ENCODE peak calls at places on chromosomes 3 and 15, in six cellular contexts. One of them, this sample, is unnamed.

GRCh38 chr15:52804526-52805081 is 14.5 kb upstream of the ONECUT1 start:
- DNase-seq in mammary epithelial cell: no peak
- DNase-seq in endodermal cell: peak; percentile 84
- DNase-seq in H9: peak; percentile 82
- DNase-seq in neuronal stem cell: peak; percentile 32
- DNase-seq in NT2/D1: peak; percentile 68
- DNase-seq in this sample: peak; percentile 35

GRCh38 chr3:170522171-170522570 is 63.7 kb downstream of the SLC7A14 start:
- DNase-seq in mammary epithelial cell: no peak
- DNase-seq in endodermal cell: no peak
- DNase-seq in H9: no peak
- DNase-seq in neuronal stem cell: no peak
- DNase-seq in NT2/D1: no peak
- DNase-seq in this sample: no peak

GRCh38 chr3:164620423-164620822 is 457.9 kb downstream of the SI start:
- DNase-seq in mammary epithelial cell: no peak
- DNase-seq in endodermal cell: no peak
- DNase-seq in H9: no peak
- DNase-seq in neuronal stem cell: no peak
- DNase-seq in NT2/D1: no peak
- DNase-seq in this sample: no peak

GRCh38 chr3:58093573-58094195 is 85.5 kb downstream of the FLNB start:
- DNase-seq in mammary epithelial cell: peak; percentile 82
- DNase-seq in endodermal cell: no peak
- DNase-seq in H9: no peak
- DNase-seq in neuronal stem cell: no peak
- DNase-seq in NT2/D1: no peak
- DNase-seq in this sample: peak; percentile 39

GRCh38 chr3:125188955-125189354 is 23.6 kb downstream of the SLC12A8 start:
- DNase-seq in mammary epithelial cell: no peak
- DNase-seq in endodermal cell: peak; percentile 19
- DNase-seq in H9: no peak
- DNase-seq in neuronal stem cell: no peak
- DNase-seq in NT2/D1: no peak
- DNase-seq in this sample: no peak

GRCh38 chr3:170524072-170524471 is 61.8 kb downstream of the SLC7A14 start:
- DNase-seq in mammary epithelial cell: no peak
- DNase-seq in endodermal cell: no peak
- DNase-seq in H9: no peak
- DNase-seq in neuronal stem cell: no peak
- DNase-seq in NT2/D1: no peak
- DNase-seq in this sample: no peak

GRCh38 chr15:40982855-40983254 is 29.6 kb downstream of the CHAC1 start:
- DNase-seq in mammary epithelial cell: no peak
- DNase-seq in endodermal cell: no peak
- DNase-seq in H9: no peak
- DNase-seq in neuronal stem cell: no peak
- DNase-seq in NT2/D1: no peak
- DNase-seq in this sample: peak; percentile 68

GRCh38 chr15:60745469-60745971 is 266.6 kb upstream of the ICE2 start:
- DNase-seq in mammary epithelial cell: no peak
- DNase-seq in endodermal cell: no peak
- DNase-seq in H9: no peak
- DNase-seq in neuronal stem cell: no peak
- DNase-seq in NT2/D1: no peak
- DNase-seq in this sample: peak; percentile 64

GRCh38 chr15:78538358-78538757 is 1.9 kb upstream of the PSMA4 start:
- DNase-seq in mammary epithelial cell: no peak
- DNase-seq in endodermal cell: no peak
- DNase-seq in H9: no peak
- DNase-seq in neuronal stem cell: no peak
- DNase-seq in NT2/D1: no peak
- DNase-seq in this sample: no peak

GRCh38 chr15:74403981-74404563 is 29.7 kb downstream of the SEMA7A start:
- DNase-seq in mammary epithelial cell: no peak
- DNase-seq in endodermal cell: no peak
- DNase-seq in H9: no peak
- DNase-seq in neuronal stem cell: no peak
- DNase-seq in NT2/D1: no peak
- DNase-seq in this sample: no peak

GRCh38 chr15:74402873-74403589 is 30.7 kb downstream of the SEMA7A start:
- DNase-seq in mammary epithelial cell: no peak
- DNase-seq in endodermal cell: no peak
- DNase-seq in H9: no peak
- DNase-seq in neuronal stem cell: no peak
- DNase-seq in NT2/D1: no peak
- DNase-seq in this sample: no peak

GRCh38 chr15:74403590-74403919 is 30.2 kb downstream of the SEMA7A start:
- DNase-seq in mammary epithelial cell: no peak
- DNase-seq in endodermal cell: no peak
- DNase-seq in H9: no peak
- DNase-seq in neuronal stem cell: no peak
- DNase-seq in NT2/D1: no peak
- DNase-seq in this sample: no peak

GRCh38 chr15:74400915-74401757 is 32.6 kb downstream of the SEMA7A start:
- DNase-seq in mammary epithelial cell: peak; percentile 83
- DNase-seq in endodermal cell: no peak
- DNase-seq in H9: no peak
- DNase-seq in neuronal stem cell: no peak
- DNase-seq in NT2/D1: no peak
- DNase-seq in this sample: no peak

DNA sequence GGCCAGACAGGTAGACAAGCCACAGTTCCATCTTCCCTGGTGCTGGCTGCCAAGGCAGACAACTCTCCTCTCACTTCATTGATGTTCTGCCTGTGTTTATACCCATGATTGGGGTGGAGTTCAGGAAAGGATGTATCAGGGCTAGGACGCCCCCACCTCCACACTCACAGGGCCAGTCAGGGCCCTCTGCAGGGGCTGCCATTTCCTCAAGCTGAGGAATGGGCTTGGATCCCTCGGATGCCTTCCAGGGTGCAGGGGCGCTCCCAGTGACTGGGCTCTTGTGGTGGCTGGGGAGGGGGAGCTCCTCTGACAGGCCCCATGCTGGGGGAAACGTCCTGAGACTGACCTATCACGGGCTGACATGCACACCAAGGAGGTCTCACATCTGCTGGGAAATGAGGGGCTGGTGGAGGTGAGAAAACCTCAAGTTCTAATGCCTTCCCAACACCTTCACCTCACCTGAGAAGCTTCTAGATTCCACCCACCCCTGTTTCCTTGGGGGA is 31.4 kb downstream of the SEMA7A start:
- DNase-seq in mammary epithelial cell: no peak
- DNase-seq in endodermal cell: no peak
- DNase-seq in H9: no peak
- DNase-seq in neuronal stem cell: no peak
- DNase-seq in NT2/D1: no peak
- DNase-seq in this sample: no peak
- H3K9ac ChIP-seq in mammary epithelial cell: no peak overlapping the region
- H3K9ac ChIP-seq in endodermal cell: no peak overlapping the region
- H3K9ac ChIP-seq in H9: no peak overlapping the region
- H3K9ac ChIP-seq in neuronal stem cell: peak overlapping the region; percentile 0
- H3K9ac ChIP-seq in NT2/D1: no peak overlapping the region
- H3K9ac ChIP-seq in this sample: no peak overlapping the region

GRCh38 chr3:146162561-146162960 is 1.6 kb upstream of the PLOD2 start:
- DNase-seq in mammary epithelial cell: no peak
- DNase-seq in endodermal cell: no peak
- DNase-seq in H9: no peak
- DNase-seq in neuronal stem cell: no peak
- DNase-seq in NT2/D1: no peak
- DNase-seq in this sample: no peak
- H3K4me1 ChIP-seq in mammary epithelial cell: peaks cover 51% of the 10 kb centered on the region
- H3K4me1 ChIP-seq in endodermal cell: no peaks in the 10 kb centered on the region
- H3K4me1 ChIP-seq in H9: peaks cover 5% of the 10 kb centered on the region
- H3K4me1 ChIP-seq in neuronal stem cell: no peaks in the 10 kb centered on the region
- H3K4me1 ChIP-seq in NT2/D1: peaks cover 2% of the 10 kb centered on the region
- H3K4me1 ChIP-seq in this sample: peaks cover 69% of the 10 kb centered on the region

GRCh38 chr15:59268980-59269472 is 62.4 kb downstream of the LDHAL6B start:
- DNase-seq in mammary epithelial cell: peak; percentile 21
- DNase-seq in endodermal cell: no peak
- DNase-seq in H9: no peak
- DNase-seq in neuronal stem cell: no peak
- DNase-seq in NT2/D1: no peak
- DNase-seq in this sample: no peak
- H3K9ac ChIP-seq in mammary epithelial cell: no peak overlapping the region
- H3K9ac ChIP-seq in endodermal cell: no peak overlapping the region
- H3K9ac ChIP-seq in H9: no peak overlapping the region
- H3K9ac ChIP-seq in neuronal stem cell: no peak overlapping the region
- H3K9ac ChIP-seq in NT2/D1: no peak overlapping the region
- H3K9ac ChIP-seq in this sample: no peak overlapping the region

GRCh38 chr3:10194328-10195071 is 29.8 kb downstream of the IRAK2 start:
- DNase-seq in mammary epithelial cell: peak; percentile 92
- DNase-seq in endodermal cell: no peak
- DNase-seq in H9: no peak
- DNase-seq in neuronal stem cell: no peak
- DNase-seq in NT2/D1: no peak
- DNase-seq in this sample: peak; percentile 45
- H3K4me1 ChIP-seq in mammary epithelial cell: peaks cover 74% of the 10 kb centered on the region
- H3K4me1 ChIP-seq in endodermal cell: no peaks in the 10 kb centered on the region
- H3K4me1 ChIP-seq in H9: peaks cover 7% of the 10 kb centered on the region
- H3K4me1 ChIP-seq in neuronal stem cell: peaks cover 10% of the 10 kb centered on the region
- H3K4me1 ChIP-seq in NT2/D1: peaks cover 11% of the 10 kb centered on the region
- H3K4me1 ChIP-seq in this sample: peaks cover 89% of the 10 kb centered on the region

DNA sequence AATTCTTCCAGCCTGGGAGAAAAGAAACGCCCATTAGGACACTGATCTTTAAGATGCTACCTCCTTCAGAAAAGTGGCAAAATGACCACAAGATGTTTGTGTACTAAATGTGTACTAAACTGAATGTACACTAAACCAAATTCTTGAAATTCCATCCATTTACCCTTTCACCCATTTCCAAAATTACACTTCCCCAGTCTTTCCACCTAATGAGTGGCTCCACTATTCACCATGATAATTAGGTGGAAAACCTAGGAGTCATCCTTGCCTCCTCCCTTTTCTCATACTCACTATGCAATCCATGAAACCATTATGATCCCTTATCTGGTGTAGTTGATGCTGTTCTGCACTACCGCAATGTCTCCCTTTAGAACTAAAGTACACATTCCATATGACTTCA is 452.1 kb upstream of the THBS1 start:
- DNase-seq in mammary epithelial cell: no peak
- DNase-seq in endodermal cell: no peak
- DNase-seq in H9: no peak
- DNase-seq in neuronal stem cell: no peak
- DNase-seq in NT2/D1: no peak
- DNase-seq in this sample: no peak
- H3K9ac ChIP-seq in mammary epithelial cell: peak overlapping the region; percentile 5
- H3K9ac ChIP-seq in endodermal cell: no peak overlapping the region
- H3K9ac ChIP-seq in H9: no peak overlapping the region
- H3K9ac ChIP-seq in neuronal stem cell: no peak overlapping the region
- H3K9ac ChIP-seq in NT2/D1: no peak overlapping the region
- H3K9ac ChIP-seq in this sample: peak overlapping the region; percentile 84

GRCh38 chr3:181755959-181756358 is 44.2 kb downstream of the SOX2 start:
- DNase-seq in mammary epithelial cell: no peak
- DNase-seq in endodermal cell: no peak
- DNase-seq in H9: no peak
- DNase-seq in neuronal stem cell: no peak
- DNase-seq in NT2/D1: no peak
- DNase-seq in this sample: no peak
- H3K4me1 ChIP-seq in mammary epithelial cell: no peaks in the 10 kb centered on the region
- H3K4me1 ChIP-seq in endodermal cell: peaks cover 3% of the 10 kb centered on the region
- H3K4me1 ChIP-seq in H9: peaks cover 11% of the 10 kb centered on the region
- H3K4me1 ChIP-seq in neuronal stem cell: peaks cover 12% of the 10 kb centered on the region
- H3K4me1 ChIP-seq in NT2/D1: no peaks in the 10 kb centered on the region
- H3K4me1 ChIP-seq in this sample: no peaks in the 10 kb centered on the region

GRCh38 chr3:169454060-169454317 is 209.5 kb downstream of the MECOM start:
- DNase-seq in mammary epithelial cell: no peak
- DNase-seq in endodermal cell: no peak
- DNase-seq in H9: no peak
- DNase-seq in neuronal stem cell: no peak
- DNase-seq in NT2/D1: no peak
- DNase-seq in this sample: no peak

GRCh38 chr3:169453256-169454059 is 210.1 kb downstream of the MECOM start:
- DNase-seq in mammary epithelial cell: no peak
- DNase-seq in endodermal cell: no peak
- DNase-seq in H9: no peak
- DNase-seq in neuronal stem cell: no peak
- DNase-seq in NT2/D1: no peak
- DNase-seq in this sample: no peak

GRCh38 chr3:169449012-169449411 is 214.5 kb downstream of the MECOM start:
- DNase-seq in mammary epithelial cell: no peak
- DNase-seq in endodermal cell: no peak
- DNase-seq in H9: no peak
- DNase-seq in neuronal stem cell: no peak
- DNase-seq in NT2/D1: no peak
- DNase-seq in this sample: no peak

GRCh38 chr3:169448501-169448900 is 215.0 kb downstream of the MECOM start:
- DNase-seq in mammary epithelial cell: peak; percentile 28
- DNase-seq in endodermal cell: no peak
- DNase-seq in H9: no peak
- DNase-seq in neuronal stem cell: no peak
- DNase-seq in NT2/D1: no peak
- DNase-seq in this sample: no peak
- H3K9ac ChIP-seq in mammary epithelial cell: no peak overlapping the region
- H3K9ac ChIP-seq in endodermal cell: no peak overlapping the region
- H3K9ac ChIP-seq in H9: no peak overlapping the region
- H3K9ac ChIP-seq in neuronal stem cell: no peak overlapping the region
- H3K9ac ChIP-seq in NT2/D1: no peak overlapping the region
- H3K9ac ChIP-seq in this sample: no peak overlapping the region

This sample was measured in adipocyte.